ENCODE peak calls at places on chromosome 13, in five cellular contexts. One of them, this sample, is unnamed. For H3K9me3, the result is how much of the 10 kb centered on the place peaks cover.

GRCh38 chr13:80604094-80604493 is 263.2 kb upstream of the SPRY2 start:
- DNase-seq in tibial artery: no peak
- DNase-seq in left ventricle myocardium inferior: peak
- DNase-seq in A549: no peak
- DNase-seq in tibial nerve: peak
- DNase-seq in this sample: no peak

GRCh38 chr13:63403726-63404125 is 1988.1 kb upstream of the PCDH20 start:
- DNase-seq in left ventricle myocardium inferior: no peak
- DNase-seq in tibial artery: no peak
- DNase-seq in A549: peak
- DNase-seq in tibial nerve: no peak
- DNase-seq in this sample: no peak

GRCh38 chr13:46721054-46721453 is 75.9 kb downstream of the ESD start:
- DNase-seq in A549: peak
- DNase-seq in tibial nerve: peak
- DNase-seq in left ventricle myocardium inferior: peak
- DNase-seq in tibial artery: peak
- DNase-seq in this sample: no peak

GRCh38 chr13:80237646-80238045 is 103.3 kb downstream of the SPRY2 start:
- DNase-seq in tibial artery: no peak
- DNase-seq in A549: no peak
- DNase-seq in tibial nerve: no peak
- DNase-seq in left ventricle myocardium inferior: no peak
- DNase-seq in this sample: no peak

GRCh38 chr13:106567421-106568224 is at the start of gene ARGLU1:
- DNase-seq in tibial artery: peak
- DNase-seq in tibial nerve: peak
- DNase-seq in A549: peak
- DNase-seq in left ventricle myocardium inferior: peak
- DNase-seq in this sample: peak

GRCh38 chr13:112647256-112647655 is 42.6 kb upstream of the ATP11A start:
- DNase-seq in tibial nerve: no peak
- DNase-seq in tibial artery: no peak
- DNase-seq in A549: no peak
- DNase-seq in left ventricle myocardium inferior: no peak
- DNase-seq in this sample: peak

GRCh38 chr13:80448725-80449124 is 107.8 kb upstream of the SPRY2 start:
- DNase-seq in A549: no peak
- DNase-seq in tibial nerve: no peak
- DNase-seq in tibial artery: no peak
- DNase-seq in left ventricle myocardium inferior: no peak
- DNase-seq in this sample: no peak

GRCh38 chr13:97106323-97106722 is 112.0 kb upstream of the OXGR1 start:
- DNase-seq in left ventricle myocardium inferior: no peak
- DNase-seq in A549: no peak
- DNase-seq in tibial nerve: no peak
- DNase-seq in tibial artery: no peak
- DNase-seq in this sample: no peak

GRCh38 chr13:51590966-51591627 is 6.8 kb downstream of the WDFY2 start:
- DNase-seq in left ventricle myocardium inferior: no peak
- DNase-seq in A549: peak
- DNase-seq in tibial artery: peak
- DNase-seq in tibial nerve: peak
- DNase-seq in this sample: no peak

GRCh38 chr13:37806666-37807065 is 62.9 kb downstream of the TRPC4 start:
- DNase-seq in tibial nerve: no peak
- DNase-seq in tibial artery: no peak
- DNase-seq in A549: no peak
- DNase-seq in left ventricle myocardium inferior: no peak
- DNase-seq in this sample: no peak

GRCh38 chr13:35157143-35157755 is 215.2 kb downstream of the NBEA start:
- DNase-seq in tibial artery: no peak
- DNase-seq in tibial nerve: peak
- DNase-seq in A549: peak
- DNase-seq in left ventricle myocardium inferior: no peak
- DNase-seq in this sample: no peak

GRCh38 chr13:35994131-35994966 is 136.8 kb downstream of the DCLK1 start:
- DNase-seq in tibial nerve: no peak
- DNase-seq in tibial artery: peak
- DNase-seq in A549: no peak
- DNase-seq in left ventricle myocardium inferior: peak
- DNase-seq in this sample: no peak

GRCh38 chr13:107743100-107743499 is 472.2 kb downstream of the LIG4 start:
- DNase-seq in tibial artery: no peak
- DNase-seq in tibial nerve: no peak
- DNase-seq in left ventricle myocardium inferior: no peak
- DNase-seq in A549: no peak
- DNase-seq in this sample: no peak

GRCh38 chr13:47413112-47413511 is 516.3 kb upstream of the HTR2A start:
- DNase-seq in tibial artery: no peak
- DNase-seq in left ventricle myocardium inferior: no peak
- DNase-seq in A549: no peak
- DNase-seq in tibial nerve: no peak
- DNase-seq in this sample: no peak

GRCh38 chr13:49097374-49097773 is 121.7 kb downstream of the FNDC3A start:
- DNase-seq in A549: peak
- DNase-seq in tibial artery: no peak
- DNase-seq in tibial nerve: no peak
- DNase-seq in left ventricle myocardium inferior: no peak
- DNase-seq in this sample: no peak

GRCh38 chr13:37656247-37656940 is 57.8 kb upstream of the POSTN start:
- DNase-seq in tibial nerve: no peak
- DNase-seq in left ventricle myocardium inferior: no peak
- DNase-seq in A549: peak
- DNase-seq in tibial artery: peak
- DNase-seq in this sample: no peak

GRCh38 chr13:50724913-50725312 is 118.6 kb downstream of the DLEU7 start:
- DNase-seq in tibial artery: no peak
- DNase-seq in tibial nerve: no peak
- DNase-seq in left ventricle myocardium inferior: no peak
- DNase-seq in A549: no peak
- DNase-seq in this sample: no peak

GRCh38 chr13:76822691-76823267 is 63.4 kb downstream of the KCTD12 start:
- DNase-seq in left ventricle myocardium inferior: no peak
- DNase-seq in tibial nerve: no peak
- DNase-seq in A549: peak
- DNase-seq in tibial artery: no peak
- DNase-seq in this sample: no peak

GRCh38 chr13:110298566-110299321 is 8.2 kb downstream of the COL4A1 start:
- DNase-seq in A549: no peak
- DNase-seq in left ventricle myocardium inferior: no peak
- DNase-seq in tibial nerve: no peak
- DNase-seq in tibial artery: no peak
- DNase-seq in this sample: no peak

GRCh38 chr13:103282571-103283450 is 216.6 kb upstream of the SLC10A2 start:
- DNase-seq in A549: peak
- DNase-seq in left ventricle myocardium inferior: no peak
- DNase-seq in tibial nerve: no peak
- DNase-seq in tibial artery: no peak
- DNase-seq in this sample: no peak

GRCh38 chr13:42028113-42028799 is 20.2 kb upstream of the DGKH start:
- DNase-seq in tibial nerve: no peak
- DNase-seq in A549: peak
- DNase-seq in tibial artery: no peak
- DNase-seq in left ventricle myocardium inferior: no peak
- DNase-seq in this sample: no peak

GRCh38 chr13:40664100-40665060 is 2.1 kb downstream of the FOXO1 start:
- DNase-seq in left ventricle myocardium inferior: peak
- DNase-seq in tibial artery: peak
- DNase-seq in tibial nerve: peak
- DNase-seq in A549: peak
- DNase-seq in this sample: peak

GRCh38 chr13:66948910-66949309 is 281.2 kb downstream of the PCDH9 start:
- DNase-seq in left ventricle myocardium inferior: no peak
- DNase-seq in A549: no peak
- DNase-seq in tibial nerve: no peak
- DNase-seq in tibial artery: no peak
- DNase-seq in this sample: no peak

GRCh38 chr13:77001963-77002587 is 10.2 kb downstream of the CLN5 start:
- DNase-seq in A549: no peak
- DNase-seq in tibial nerve: no peak
- DNase-seq in left ventricle myocardium inferior: no peak
- DNase-seq in tibial artery: no peak
- DNase-seq in this sample: no peak

GRCh38 chr13:104015646-104016396 is 949.6 kb upstream of the SLC10A2 start:
- DNase-seq in A549: no peak
- DNase-seq in left ventricle myocardium inferior: no peak
- DNase-seq in tibial nerve: no peak
- DNase-seq in tibial artery: no peak
- DNase-seq in this sample: no peak

GRCh38 chr13:105979131-105979530 is 556.3 kb downstream of the EFNB2 start:
- DNase-seq in tibial artery: no peak
- DNase-seq in A549: peak
- DNase-seq in left ventricle myocardium inferior: no peak
- DNase-seq in tibial nerve: no peak
- DNase-seq in this sample: no peak

GRCh38 chr13:111665691-111666095 is 345.3 kb downstream of the TEX29 start:
- DNase-seq in left ventricle myocardium inferior: no peak
- DNase-seq in tibial artery: no peak
- DNase-seq in A549: no peak
- DNase-seq in tibial nerve: no peak
- DNase-seq in this sample: no peak

DNA sequence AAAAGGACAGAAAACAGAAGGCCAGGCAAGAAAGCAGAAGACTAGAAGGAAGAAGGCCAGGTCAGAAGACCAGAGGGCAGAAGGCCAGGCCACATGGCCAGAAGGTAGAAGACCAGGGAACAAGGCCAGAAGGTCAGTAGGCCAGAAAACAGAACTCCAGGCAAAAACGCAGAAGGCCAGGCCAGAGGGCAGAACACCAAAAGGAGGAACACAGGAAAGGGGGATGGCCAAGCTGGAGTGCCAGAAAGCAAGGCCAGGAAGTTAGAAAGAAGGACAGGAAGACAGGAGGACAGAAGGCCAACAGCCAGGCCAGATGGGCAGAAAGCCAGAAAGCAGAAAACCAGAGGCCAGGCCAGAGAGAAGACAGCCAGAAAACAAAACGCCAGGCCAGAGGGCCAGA is 185.4 kb downstream of the TUBA3C start:
- DNase-seq in left ventricle myocardium inferior: no peak
- DNase-seq in A549: no peak
- DNase-seq in tibial nerve: no peak
- DNase-seq in tibial artery: no peak
- DNase-seq in this sample: no peak
- H3K9me3 ChIP-seq in left ventricle myocardium inferior: half or more
- H3K9me3 ChIP-seq in A549: under half
- H3K9me3 ChIP-seq in tibial nerve: under half
- H3K9me3 ChIP-seq in tibial artery: under half
- H3K9me3 ChIP-seq in this sample: under half

GRCh38 chr13:33678084-33678483 is 139.9 kb upstream of the RFC3 start:
- DNase-seq in tibial nerve: no peak
- DNase-seq in A549: no peak
- DNase-seq in left ventricle myocardium inferior: no peak
- DNase-seq in tibial artery: no peak
- DNase-seq in this sample: no peak

GRCh38 chr13:33679658-33680012 is 138.3 kb upstream of the RFC3 start:
- DNase-seq in tibial artery: no peak
- DNase-seq in left ventricle myocardium inferior: no peak
- DNase-seq in A549: no peak
- DNase-seq in tibial nerve: no peak
- DNase-seq in this sample: no peak

GRCh38 chr13:33676700-33677048 is 141.3 kb upstream of the RFC3 start:
- DNase-seq in tibial artery: peak
- DNase-seq in left ventricle myocardium inferior: peak
- DNase-seq in A549: peak
- DNase-seq in tibial nerve: peak
- DNase-seq in this sample: peak

GRCh38 chr13:33677215-33677614 is 140.7 kb upstream of the RFC3 start:
- DNase-seq in tibial nerve: no peak
- DNase-seq in tibial artery: no peak
- DNase-seq in A549: no peak
- DNase-seq in left ventricle myocardium inferior: no peak
- DNase-seq in this sample: no peak

DNA sequence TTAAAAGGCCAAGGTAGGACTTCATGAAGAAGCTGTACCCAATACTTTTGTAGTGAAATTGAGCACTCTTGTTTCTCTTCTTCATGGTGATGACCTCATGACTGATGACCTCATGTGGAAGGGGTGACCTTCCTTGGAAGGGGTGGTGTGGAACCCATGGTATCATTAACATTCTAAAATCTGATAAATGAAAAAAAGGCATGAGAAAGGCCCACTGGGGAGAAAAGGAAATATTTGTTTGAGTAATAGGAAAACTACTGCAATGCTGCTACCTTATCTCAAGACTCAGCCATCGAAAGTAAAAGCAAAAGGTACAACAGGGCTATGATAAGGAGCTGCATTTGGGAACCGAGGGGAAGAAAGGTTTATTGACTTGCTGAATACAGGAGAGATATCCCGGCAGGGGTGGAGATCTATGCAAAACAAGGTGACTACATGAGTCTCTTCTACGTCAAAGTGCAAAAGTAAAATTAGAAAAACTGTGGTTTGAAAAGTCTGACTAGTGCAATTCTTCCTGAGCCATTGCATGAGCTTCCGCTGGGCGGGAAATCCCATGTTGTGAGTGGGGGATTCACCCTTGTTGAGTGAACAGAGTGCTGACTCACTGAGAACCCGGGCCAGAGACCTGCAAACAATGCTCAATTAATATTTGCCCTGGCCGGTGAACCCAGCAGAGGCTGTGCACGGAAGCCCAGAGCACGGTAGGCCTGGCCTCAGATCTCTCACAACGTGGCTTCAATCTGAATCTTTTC is 138.9 kb upstream of the RFC3 start:
- DNase-seq in tibial nerve: peak
- DNase-seq in tibial artery: peak
- DNase-seq in left ventricle myocardium inferior: peak
- DNase-seq in A549: peak
- DNase-seq in this sample: peak
- H3K4me3 ChIP-seq in tibial nerve: peak
- H3K4me3 ChIP-seq in tibial artery: no peak
- H3K4me3 ChIP-seq in left ventricle myocardium inferior: peak
- H3K4me3 ChIP-seq in A549: no peak
- H3K4me3 ChIP-seq in this sample: peak

DNA sequence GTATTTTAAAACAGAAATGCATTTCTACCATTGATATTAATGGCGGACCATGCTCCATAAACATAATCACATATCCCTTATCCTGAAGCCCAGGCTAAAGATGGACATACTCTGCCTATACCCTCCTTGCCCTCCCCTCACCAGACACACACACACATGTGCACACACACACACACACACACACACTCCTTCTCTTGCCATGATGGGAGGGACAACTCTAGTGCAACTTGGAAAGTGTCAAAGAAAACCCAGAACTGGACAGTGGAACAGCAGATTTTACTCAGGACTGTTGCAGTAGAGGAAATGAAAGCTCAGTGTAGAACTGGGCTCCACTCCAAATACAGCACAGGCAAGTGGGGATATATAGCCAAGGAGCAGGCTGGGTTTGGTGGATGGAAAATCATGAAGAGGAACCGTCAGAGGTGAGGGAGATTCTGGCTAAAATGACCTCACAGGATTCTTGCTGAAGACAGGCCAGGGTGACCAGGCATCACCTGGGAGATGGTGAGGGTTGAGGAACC is 40.8 kb downstream of the TNFRSF19 start:
- DNase-seq in tibial nerve: no peak
- DNase-seq in A549: no peak
- DNase-seq in tibial artery: no peak
- DNase-seq in left ventricle myocardium inferior: no peak
- DNase-seq in this sample: no peak
- TF ChIP-seq CTCF in tibial nerve: no peak
- TF ChIP-seq CTCF in A549: no peak
- TF ChIP-seq CTCF in tibial artery: no peak
- TF ChIP-seq CTCF in left ventricle myocardium inferior: no peak
- TF ChIP-seq CTCF in this sample: no peak

GRCh38 chr13:25898991-25899390 is 152.8 kb downstream of the SHISA2 start:
- DNase-seq in tibial nerve: no peak
- DNase-seq in left ventricle myocardium inferior: no peak
- DNase-seq in A549: no peak
- DNase-seq in tibial artery: no peak
- DNase-seq in this sample: no peak
- H3K9me3 ChIP-seq in tibial nerve: under half
- H3K9me3 ChIP-seq in left ventricle myocardium inferior: under half
- H3K9me3 ChIP-seq in A549: under half
- H3K9me3 ChIP-seq in tibial artery: under half
- H3K9me3 ChIP-seq in this sample: under half

This sample was measured in lower lobe of right lung.